ENCODE peak calls at places on chromosomes 13 and 19, in five cellular contexts. H is Peyer's patch; P is stimulated activated CD4-positive, alpha-beta T cell treated with anti-CD3 and anti-CD28 coated beads, TNF-alpha, amount 100 ng/mL, for 24 hours; A is astrocyte of the spinal cord; W is Calu3. D is an unnamed sample.

GRCh38 chr19:3984908-3985642 is at the start of gene EEF2:
- DNase-seq in H (peak), P (peak), A (peak), W (peak), D (peak)

GRCh38 chr19:15280915-15281683 is 48.9 kb upstream of the EPHX3 start:
- DNase-seq in H (peak), P (no peak), A (peak), W (peak), D (no peak)

GRCh38 chr19:14147797-14148605 is 11.6 kb upstream of the ASF1B start:
- DNase-seq in H (peak), P (no peak), A (peak), W (peak), D (peak)

GRCh38 chr19:39845621-39846175 is 481 bp downstream of the FBL start:
- DNase-seq in H (no peak), P (no peak), A (peak), W (peak), D (peak)

GRCh38 chr13:74145249-74145970 is 11.2 kb upstream of the KLF12 start:
- DNase-seq in H (no peak), P (no peak), A (peak), W (no peak), D (no peak)

GRCh38 chr19:56637976-56638555 is 4.9 kb upstream of the SMIM17 start:
- DNase-seq in H (no peak), P (no peak), A (peak), W (no peak), D (peak)

GRCh38 chr19:55315956-55316525 is 9.1 kb downstream of the TMEM150B start:
- DNase-seq in H (no peak), P (no peak), A (no peak), W (no peak), D (no peak)

GRCh38 chr19:53432088-53432661 is 391 bp downstream of the ZNF761 start:
- DNase-seq in H (peak), P (no peak), A (no peak), W (peak), D (peak)

GRCh38 chr13:74904547-74904946 is 577.4 kb downstream of the TBC1D4 start:
- DNase-seq in H (no peak), P (no peak), A (no peak), W (no peak), D (no peak)

GRCh38 chr13:106384516-106384915 is 150.9 kb downstream of the EFNB2 start:
- DNase-seq in H (no peak), P (no peak), A (no peak), W (no peak), D (no peak)

GRCh38 chr13:28716511-28716910 is 2.3 kb downstream of the SLC46A3 start:
- DNase-seq in H (no peak), P (no peak), A (peak), W (peak), D (no peak)

GRCh38 chr19:10774893-10775292 is 57.0 kb downstream of the DNM2 start:
- DNase-seq in H (no peak), P (no peak), A (no peak), W (no peak), D (no peak)

GRCh38 chr13:110382229-110382628 is 75.1 kb downstream of the COL4A2 start:
- DNase-seq in H (no peak), P (no peak), A (peak), W (no peak), D (no peak)

GRCh38 chr13:30045916-30046704 is 195.7 kb upstream of the UBL3 start:
- DNase-seq in H (no peak), P (no peak), A (peak), W (no peak), D (peak)

GRCh38 chr19:35264281-35265125 is 4.3 kb upstream of the USF2 start:
- DNase-seq in H (peak), P (no peak), A (no peak), W (no peak), D (no peak)

GRCh38 chr13:24502567-24503375 is 9.8 kb downstream of the PARP4 start:
- DNase-seq in H (no peak), P (no peak), A (peak), W (peak), D (no peak)

GRCh38 chr13:39035799-39036198 is 2.1 kb downstream of the PROSER1 start:
- DNase-seq in H (no peak), P (no peak), A (no peak), W (no peak), D (no peak)

GRCh38 chr13:74210693-74211393 is 76.6 kb upstream of the KLF12 start:
- DNase-seq in H (no peak), P (no peak), A (peak), W (no peak), D (no peak)

GRCh38 chr19:29831686-29832085 is 19.9 kb downstream of the CCNE1 start:
- DNase-seq in H (no peak), P (no peak), A (no peak), W (no peak), D (no peak)

GRCh38 chr19:6826281-6826920 is 53.9 kb downstream of the VAV1 start:
- DNase-seq in H (no peak), P (no peak), A (no peak), W (no peak), D (no peak)

GRCh38 chr19:35109395-35110112 is 6.1 kb upstream of the FXYD3 start:
- DNase-seq in H (no peak), P (no peak), A (no peak), W (peak), D (no peak)

GRCh38 chr13:111868716-111869115 is 198.2 kb upstream of the SOX1 start:
- DNase-seq in H (no peak), P (no peak), A (no peak), W (no peak), D (no peak)

GRCh38 chr13:92320323-92320722 is 906.3 kb upstream of the GPC6 start:
- DNase-seq in H (no peak), P (no peak), A (no peak), W (no peak), D (no peak)

GRCh38 chr19:48745208-48745995 is 1.3 kb downstream of the IZUMO1 start:
- DNase-seq in H (peak), P (peak), A (peak), W (peak), D (peak)

GRCh38 chr19:15398501-15399233 is 19.1 kb upstream of the AKAP8 start:
- DNase-seq in H (no peak), P (no peak), A (no peak), W (no peak), D (no peak)

GRCh38 chr19:36100476-36100875 is 10.5 kb upstream of the OVOL3 start:
- DNase-seq in H (no peak), P (no peak), A (no peak), W (no peak), D (no peak)

GRCh38 chr19:42197375-42197817 is 20.1 kb downstream of the DEDD2 start:
- DNase-seq in H (peak), P (no peak), A (no peak), W (peak), D (no peak)

GRCh38 chr19:14582894-14583340 is at the start of gene CLEC17A:
- DNase-seq in H (peak), P (no peak), A (no peak), W (no peak), D (peak)

GRCh38 chr13:25819856-25820530 is 231.8 kb downstream of the SHISA2 start:
- DNase-seq in H (no peak), P (no peak), A (peak), W (no peak), D (no peak)

GRCh38 chr19:15223649-15224371 is 8.4 kb downstream of the EPHX3 start:
- DNase-seq in H (no peak), P (no peak), A (no peak), W (no peak), D (no peak)

D was measured in RPMI8226.